ENCODE peak calls at places on chromosome 15, in eight cellular contexts. One of them, this sample, is unnamed.

GRCh38 chr15:87631093-87631492 is 625.4 kb downstream of the NTRK3 start:
- DNase-seq in fibroblast of lung: no peak
- DNase-seq in lung: no peak
- DNase-seq in brain microvascular endothelial cell: no peak
- DNase-seq in mucosa of descending colon: no peak
- DNase-seq in GM06990: no peak
- DNase-seq in AG09309: no peak
- DNase-seq in colonic mucosa: no peak
- DNase-seq in this sample: no peak

GRCh38 chr15:92810418-92811138 is 89.5 kb upstream of the CHD2 start:
- DNase-seq in brain microvascular endothelial cell: peak; percentile 53
- DNase-seq in mucosa of descending colon: peak; percentile 77
- DNase-seq in colonic mucosa: peak; percentile 86
- DNase-seq in lung: peak; percentile 75
- DNase-seq in AG09309: no peak
- DNase-seq in GM06990: no peak
- DNase-seq in fibroblast of lung: peak; percentile 85
- DNase-seq in this sample: no peak

GRCh38 chr15:33091983-33092688 is 102.4 kb downstream of the FMN1 start:
- DNase-seq in mucosa of descending colon: peak; percentile 60
- DNase-seq in GM06990: no peak
- DNase-seq in fibroblast of lung: peak; percentile 91
- DNase-seq in brain microvascular endothelial cell: no peak
- DNase-seq in AG09309: no peak
- DNase-seq in lung: no peak
- DNase-seq in colonic mucosa: peak; percentile 57
- DNase-seq in this sample: no peak

GRCh38 chr15:70327328-70328136 is 229.8 kb upstream of the TLE3 start:
- DNase-seq in brain microvascular endothelial cell: peak; percentile 65
- DNase-seq in lung: no peak
- DNase-seq in GM06990: no peak
- DNase-seq in fibroblast of lung: peak; percentile 49
- DNase-seq in AG09309: peak; percentile 63
- DNase-seq in colonic mucosa: no peak
- DNase-seq in mucosa of descending colon: no peak
- DNase-seq in this sample: no peak

GRCh38 chr15:70379134-70379533 is 281.4 kb upstream of the TLE3 start:
- DNase-seq in AG09309: no peak
- DNase-seq in lung: no peak
- DNase-seq in brain microvascular endothelial cell: no peak
- DNase-seq in mucosa of descending colon: no peak
- DNase-seq in GM06990: no peak
- DNase-seq in fibroblast of lung: no peak
- DNase-seq in colonic mucosa: no peak
- DNase-seq in this sample: no peak

GRCh38 chr15:60006203-60006782 is 2.2 kb downstream of the FOXB1 start:
- DNase-seq in mucosa of descending colon: peak; percentile 57
- DNase-seq in AG09309: no peak
- DNase-seq in fibroblast of lung: peak; percentile 36
- DNase-seq in lung: no peak
- DNase-seq in GM06990: no peak
- DNase-seq in colonic mucosa: peak; percentile 36
- DNase-seq in brain microvascular endothelial cell: no peak
- DNase-seq in this sample: no peak

GRCh38 chr15:23457890-23458289 is 10.8 kb upstream of the GOLGA6L2 start:
- DNase-seq in GM06990: no peak
- DNase-seq in fibroblast of lung: no peak
- DNase-seq in AG09309: no peak
- DNase-seq in brain microvascular endothelial cell: no peak
- DNase-seq in mucosa of descending colon: no peak
- DNase-seq in colonic mucosa: no peak
- DNase-seq in lung: no peak
- DNase-seq in this sample: no peak

GRCh38 chr15:56460046-56460445 is 4.9 kb downstream of the MNS1 start:
- DNase-seq in AG09309: no peak
- DNase-seq in mucosa of descending colon: no peak
- DNase-seq in colonic mucosa: no peak
- DNase-seq in fibroblast of lung: no peak
- DNase-seq in lung: no peak
- DNase-seq in brain microvascular endothelial cell: no peak
- DNase-seq in GM06990: no peak
- DNase-seq in this sample: peak; percentile 28

GRCh38 chr15:80550219-80550909 is 144.7 kb upstream of the ABHD17C start:
- DNase-seq in colonic mucosa: no peak
- DNase-seq in GM06990: no peak
- DNase-seq in fibroblast of lung: peak; percentile 85
- DNase-seq in mucosa of descending colon: no peak
- DNase-seq in AG09309: peak; percentile 86
- DNase-seq in lung: no peak
- DNase-seq in brain microvascular endothelial cell: peak; percentile 95
- DNase-seq in this sample: peak; percentile 44

GRCh38 chr15:66472176-66472999 is 25.2 kb downstream of the SNAPC5 start:
- DNase-seq in brain microvascular endothelial cell: no peak
- DNase-seq in colonic mucosa: no peak
- DNase-seq in lung: no peak
- DNase-seq in GM06990: peak; percentile 75
- DNase-seq in mucosa of descending colon: no peak
- DNase-seq in fibroblast of lung: peak; percentile 46
- DNase-seq in AG09309: no peak
- DNase-seq in this sample: no peak

GRCh38 chr15:88066758-88067157 is 189.8 kb downstream of the NTRK3 start:
- DNase-seq in brain microvascular endothelial cell: no peak
- DNase-seq in mucosa of descending colon: no peak
- DNase-seq in colonic mucosa: no peak
- DNase-seq in lung: no peak
- DNase-seq in AG09309: no peak
- DNase-seq in GM06990: no peak
- DNase-seq in fibroblast of lung: no peak
- DNase-seq in this sample: no peak

GRCh38 chr15:39472661-39473657 is 107.9 kb upstream of the THBS1 start:
- DNase-seq in fibroblast of lung: peak; percentile 100
- DNase-seq in lung: peak; percentile 61
- DNase-seq in GM06990: no peak
- DNase-seq in colonic mucosa: peak; percentile 62
- DNase-seq in mucosa of descending colon: peak; percentile 69
- DNase-seq in AG09309: peak; percentile 89
- DNase-seq in brain microvascular endothelial cell: peak; percentile 92
- DNase-seq in this sample: no peak

GRCh38 chr15:100890059-100890720 is 10.6 kb downstream of the ALDH1A3 start:
- DNase-seq in mucosa of descending colon: no peak
- DNase-seq in fibroblast of lung: no peak
- DNase-seq in AG09309: no peak
- DNase-seq in colonic mucosa: no peak
- DNase-seq in lung: no peak
- DNase-seq in brain microvascular endothelial cell: no peak
- DNase-seq in GM06990: no peak
- DNase-seq in this sample: no peak

DNA sequence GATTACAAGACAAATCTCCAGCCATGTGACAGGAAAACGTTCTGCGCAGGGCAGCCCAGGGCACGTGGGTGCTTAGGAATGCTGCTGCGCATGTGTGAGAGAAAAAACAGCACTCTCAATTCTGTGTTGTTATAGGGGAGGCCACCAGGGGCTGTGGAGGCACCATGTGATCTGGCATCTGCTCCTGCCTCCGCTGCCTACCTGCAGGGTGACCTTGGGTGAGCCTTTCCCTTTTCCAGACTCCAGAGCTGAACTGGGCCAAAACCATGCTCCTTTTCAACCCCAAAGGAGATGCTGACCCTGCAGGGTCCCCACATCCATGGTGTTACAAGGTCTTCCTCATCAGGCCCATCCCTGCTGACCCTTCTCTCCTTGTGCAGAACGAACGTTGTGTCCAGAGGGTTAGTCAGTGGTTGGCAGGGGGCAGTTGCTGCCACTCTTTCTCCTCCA is 81.5 kb upstream of the RASGRF1 start:
- DNase-seq in mucosa of descending colon: no peak
- DNase-seq in colonic mucosa: no peak
- DNase-seq in GM06990: no peak
- DNase-seq in fibroblast of lung: no peak
- DNase-seq in AG09309: no peak
- DNase-seq in lung: no peak
- DNase-seq in brain microvascular endothelial cell: no peak
- DNase-seq in this sample: peak; percentile 16
- TF ChIP-seq CTCF in mucosa of descending colon: no peak
- TF ChIP-seq CTCF in colonic mucosa: no peak
- TF ChIP-seq CTCF in GM06990: peak; percentile 18
- TF ChIP-seq CTCF in fibroblast of lung: no peak
- TF ChIP-seq CTCF in AG09309: no peak
- TF ChIP-seq CTCF in lung: no peak
- TF ChIP-seq CTCF in brain microvascular endothelial cell: peak; percentile 25
- TF ChIP-seq CTCF in this sample: peak; percentile 39

DNA sequence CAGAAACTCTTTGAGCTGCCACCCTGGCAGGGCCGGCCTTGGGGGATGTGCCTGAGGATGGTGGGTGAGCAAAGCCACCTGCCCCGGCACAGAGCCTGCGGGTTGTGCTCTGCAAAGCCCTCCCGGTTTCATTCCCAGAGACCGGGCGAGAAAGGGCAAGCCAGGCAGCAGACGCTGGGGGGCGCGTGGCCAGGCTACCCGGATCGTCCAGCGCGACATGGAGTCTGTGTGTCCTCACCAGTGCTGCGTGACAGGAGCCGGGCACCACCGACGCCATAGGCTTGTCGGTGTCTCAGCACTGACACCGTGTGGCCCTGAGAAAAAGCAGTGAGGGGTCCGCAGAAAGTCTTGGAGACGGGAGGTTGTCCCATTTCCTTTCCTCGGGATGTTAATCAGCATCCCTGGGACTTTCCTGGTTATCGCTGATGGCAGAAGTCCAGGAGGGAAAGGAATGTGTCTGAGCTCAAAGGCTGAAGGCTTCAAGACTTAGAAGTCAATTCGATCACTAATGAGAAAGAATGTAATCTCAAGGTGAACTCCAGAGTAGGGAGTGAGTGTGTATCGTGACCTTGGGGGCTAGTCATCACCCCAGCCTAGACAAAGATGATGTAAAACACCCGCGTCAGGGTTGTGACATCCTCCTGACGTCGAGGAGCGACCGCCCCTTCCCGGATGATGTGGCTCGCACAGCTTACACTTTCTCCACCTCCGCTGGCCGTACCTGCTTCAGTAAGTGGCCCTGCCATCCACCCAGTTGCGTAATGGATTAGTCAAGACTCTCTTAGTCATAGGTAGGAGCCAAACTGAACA is 36.3 kb upstream of the PLA2G4E start:
- DNase-seq in lung: peak; percentile 90
- DNase-seq in GM06990: peak; percentile 49
- DNase-seq in brain microvascular endothelial cell: peak; percentile 40
- DNase-seq in mucosa of descending colon: peak; percentile 78
- DNase-seq in fibroblast of lung: peak; percentile 53
- DNase-seq in colonic mucosa: peak; percentile 88
- DNase-seq in AG09309: no peak
- DNase-seq in this sample: peak; percentile 59
- H3K4me3 ChIP-seq in lung: no peak overlapping the region
- H3K4me3 ChIP-seq in GM06990: peak overlapping the region; percentile 31
- H3K4me3 ChIP-seq in brain microvascular endothelial cell: peak overlapping the region; percentile 27
- H3K4me3 ChIP-seq in mucosa of descending colon: no peak overlapping the region
- H3K4me3 ChIP-seq in fibroblast of lung: no peak overlapping the region
- H3K4me3 ChIP-seq in colonic mucosa: peak overlapping the region; percentile 15
- H3K4me3 ChIP-seq in AG09309: peak overlapping the region; percentile 2
- H3K4me3 ChIP-seq in this sample: peak overlapping the region; percentile 16

GRCh38 chr15:50138391-50138790 is 19.4 kb upstream of the ATP8B4 start:
- DNase-seq in fibroblast of lung: peak; percentile 27
- DNase-seq in lung: no peak
- DNase-seq in colonic mucosa: no peak
- DNase-seq in brain microvascular endothelial cell: no peak
- DNase-seq in mucosa of descending colon: no peak
- DNase-seq in AG09309: no peak
- DNase-seq in GM06990: no peak
- DNase-seq in this sample: no peak
- TF ChIP-seq CTCF in fibroblast of lung: peak; percentile 10
- TF ChIP-seq CTCF in lung: no peak
- TF ChIP-seq CTCF in colonic mucosa: no peak
- TF ChIP-seq CTCF in brain microvascular endothelial cell: peak; percentile 22
- TF ChIP-seq CTCF in mucosa of descending colon: no peak
- TF ChIP-seq CTCF in AG09309: peak; percentile 19
- TF ChIP-seq CTCF in GM06990: peak; percentile 7
- TF ChIP-seq CTCF in this sample: peak; percentile 22

GRCh38 chr15:99447497-99448371 is 118.0 kb upstream of the MEF2A start:
- DNase-seq in AG09309: no peak
- DNase-seq in fibroblast of lung: no peak
- DNase-seq in mucosa of descending colon: peak; percentile 54
- DNase-seq in GM06990: no peak
- DNase-seq in colonic mucosa: peak; percentile 10
- DNase-seq in brain microvascular endothelial cell: no peak
- DNase-seq in lung: no peak
- DNase-seq in this sample: no peak
- H3K4me3 ChIP-seq in AG09309: no peak overlapping the region
- H3K4me3 ChIP-seq in fibroblast of lung: no peak overlapping the region
- H3K4me3 ChIP-seq in mucosa of descending colon: no peak overlapping the region
- H3K4me3 ChIP-seq in GM06990: no peak overlapping the region
- H3K4me3 ChIP-seq in colonic mucosa: peak overlapping the region; percentile 22
- H3K4me3 ChIP-seq in brain microvascular endothelial cell: no peak overlapping the region
- H3K4me3 ChIP-seq in lung: no peak overlapping the region
- H3K4me3 ChIP-seq in this sample: no peak overlapping the region

GRCh38 chr15:90419738-90420487 is 31.9 kb downstream of the IQGAP1 start:
- DNase-seq in lung: no peak
- DNase-seq in colonic mucosa: no peak
- DNase-seq in fibroblast of lung: peak; percentile 83
- DNase-seq in mucosa of descending colon: no peak
- DNase-seq in AG09309: peak; percentile 76
- DNase-seq in GM06990: peak; percentile 18
- DNase-seq in brain microvascular endothelial cell: peak; percentile 61
- DNase-seq in this sample: peak; percentile 90

GRCh38 chr15:90421527-90421926 is 33.5 kb downstream of the IQGAP1 start:
- DNase-seq in brain microvascular endothelial cell: peak; percentile 9
- DNase-seq in GM06990: no peak
- DNase-seq in colonic mucosa: no peak
- DNase-seq in mucosa of descending colon: no peak
- DNase-seq in fibroblast of lung: no peak
- DNase-seq in AG09309: no peak
- DNase-seq in lung: no peak
- DNase-seq in this sample: no peak

GRCh38 chr15:90422043-90422442 is 34.0 kb downstream of the IQGAP1 start:
- DNase-seq in lung: no peak
- DNase-seq in fibroblast of lung: no peak
- DNase-seq in AG09309: no peak
- DNase-seq in brain microvascular endothelial cell: no peak
- DNase-seq in GM06990: no peak
- DNase-seq in mucosa of descending colon: no peak
- DNase-seq in colonic mucosa: no peak
- DNase-seq in this sample: no peak

GRCh38 chr15:90419202-90419601 is 31.2 kb downstream of the IQGAP1 start:
- DNase-seq in colonic mucosa: no peak
- DNase-seq in GM06990: peak; percentile 12
- DNase-seq in AG09309: no peak
- DNase-seq in lung: no peak
- DNase-seq in mucosa of descending colon: no peak
- DNase-seq in brain microvascular endothelial cell: no peak
- DNase-seq in fibroblast of lung: no peak
- DNase-seq in this sample: no peak

DNA sequence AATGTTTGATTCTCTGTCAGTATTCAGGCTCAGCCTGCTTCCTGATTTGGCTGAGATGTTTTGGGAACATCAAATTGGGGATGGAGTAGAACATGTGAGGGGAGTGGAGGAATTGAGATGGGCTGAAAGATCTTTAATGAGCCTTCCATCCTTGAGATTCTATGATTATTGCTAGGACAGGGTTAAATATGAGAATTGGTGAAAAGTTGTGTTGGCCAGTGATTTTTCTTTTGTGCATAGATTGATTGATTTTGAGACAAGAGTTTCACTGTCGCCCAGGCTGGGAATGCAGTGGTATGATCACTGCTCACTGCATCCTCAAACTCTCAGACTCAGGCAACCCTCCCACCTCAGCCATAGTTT is 32.4 kb downstream of the IQGAP1 start:
- DNase-seq in AG09309: no peak
- DNase-seq in lung: no peak
- DNase-seq in fibroblast of lung: no peak
- DNase-seq in mucosa of descending colon: no peak
- DNase-seq in GM06990: no peak
- DNase-seq in brain microvascular endothelial cell: no peak
- DNase-seq in colonic mucosa: no peak
- DNase-seq in this sample: no peak
- TF ChIP-seq CTCF in AG09309: no peak
- TF ChIP-seq CTCF in lung: no peak
- TF ChIP-seq CTCF in fibroblast of lung: no peak
- TF ChIP-seq CTCF in mucosa of descending colon: no peak
- TF ChIP-seq CTCF in GM06990: no peak
- TF ChIP-seq CTCF in brain microvascular endothelial cell: no peak
- TF ChIP-seq CTCF in colonic mucosa: no peak
- TF ChIP-seq CTCF in this sample: no peak

This sample was measured in retinal pigment epithelial cell.